ENCODE peak calls at places on chromosomes 1 and 21, in eight cellular contexts. S is left colon; A is activated effector memory CD4-positive, alpha-beta T cell treated with anti-CD3 and anti-CD28 coated beads, Interleukin-2, amount 50 U/mL, for 16 hours; W is iris pigment epithelial cell; Z is GM19239; J is DMS153; K is hepatocyte; R is GM06990. D is an unnamed sample.

GRCh38 chr1:68213843-68214242 is 18.5 kb downstream of the WLS start:
- DNase-seq in S (peak), A (no peak), W (peak), Z (no peak), J (no peak), K (peak), R (no peak), D (peak)

GRCh38 chr1:196114193-196114592 is 494.0 kb downstream of the KCNT2 start:
- DNase-seq in S (no peak), A (no peak), W (peak), Z (no peak), J (no peak), K (no peak), R (no peak), D (no peak)

GRCh38 chr1:98457212-98457611 is 204.3 kb upstream of the SNX7 start:
- DNase-seq in S (peak), A (no peak), W (no peak), Z (no peak), J (no peak), K (no peak), R (no peak), D (no peak)

GRCh38 chr1:183069562-183070216 is 46.5 kb downstream of the LAMC1 start:
- DNase-seq in S (peak), A (no peak), W (no peak), Z (no peak), J (no peak), K (no peak), R (no peak), D (no peak)

GRCh38 chr1:90879281-90879680 is 142.6 kb downstream of the ZNF644 start:
- DNase-seq in S (no peak), A (no peak), W (no peak), Z (no peak), J (peak), K (no peak), R (no peak), D (no peak)

GRCh38 chr21:42794551-42794950 is 84.8 kb downstream of the WDR4 start:
- DNase-seq in S (no peak), A (no peak), W (no peak), Z (no peak), J (no peak), K (no peak), R (no peak), D (no peak)

GRCh38 chr1:173205146-173206051 is 1.7 kb downstream of the TNFSF4 start:
- DNase-seq in S (no peak), A (peak), W (peak), Z (no peak), J (no peak), K (peak), R (no peak), D (peak)

GRCh38 chr21:43585924-43586411 is 73.3 kb downstream of the HSF2BP start:
- DNase-seq in S (no peak), A (no peak), W (peak), Z (no peak), J (peak), K (peak), R (no peak), D (peak)

GRCh38 chr1:167330601-167331293 is 110.1 kb downstream of the POU2F1 start:
- DNase-seq in S (no peak), A (no peak), W (no peak), Z (no peak), J (no peak), K (no peak), R (peak), D (no peak)

GRCh38 chr1:42658880-42659337 is 686 bp downstream of the PPIH start:
- DNase-seq in S (no peak), A (no peak), W (peak), Z (no peak), J (no peak), K (peak), R (no peak), D (no peak)

GRCh38 chr21:35525443-35525842 is 476.3 kb upstream of the RUNX1 start:
- DNase-seq in S (no peak), A (no peak), W (no peak), Z (no peak), J (no peak), K (no peak), R (no peak), D (no peak)

GRCh38 chr1:6080469-6080868 is 34.8 kb downstream of the KCNAB2 start:
- DNase-seq in S (no peak), A (no peak), W (no peak), Z (no peak), J (no peak), K (peak), R (no peak), D (no peak)

GRCh38 chr1:183353597-183353996 is 64.6 kb downstream of the NMNAT2 start:
- DNase-seq in S (no peak), A (no peak), W (no peak), Z (no peak), J (no peak), K (no peak), R (no peak), D (no peak)

GRCh38 chr1:214331827-214332423 is 51.0 kb downstream of the SMYD2 start:
- DNase-seq in S (peak), A (peak), W (peak), Z (peak), J (peak), K (peak), R (no peak), D (no peak)

GRCh38 chr1:66271904-66272254 is 262.1 kb upstream of the SGIP1 start:
- DNase-seq in S (peak), A (no peak), W (peak), Z (no peak), J (no peak), K (no peak), R (no peak), D (peak)

GRCh38 chr1:193105821-193106177 is 585 bp upstream of the GLRX2 start:
- DNase-seq in S (no peak), A (no peak), W (no peak), Z (no peak), J (no peak), K (no peak), R (no peak), D (no peak)

GRCh38 chr1:156805766-156806511 is 10.7 kb downstream of the SH2D2A start:
- DNase-seq in S (peak), A (peak), W (peak), Z (no peak), J (no peak), K (peak), R (no peak), D (peak)

GRCh38 chr1:62395291-62395690 is 41.6 kb upstream of the USP1 start:
- DNase-seq in S (no peak), A (no peak), W (no peak), Z (no peak), J (no peak), K (no peak), R (no peak), D (no peak)

GRCh38 chr1:150971583-150972416 is 2.8 kb downstream of the CERS2 start:
- DNase-seq in S (no peak), A (no peak), W (no peak), Z (no peak), J (no peak), K (peak), R (no peak), D (no peak)

GRCh38 chr1:89519779-89520358 is 4.8 kb upstream of the LRRC8B start:
- DNase-seq in S (peak), A (peak), W (peak), Z (peak), J (no peak), K (peak), R (no peak), D (no peak)

GRCh38 chr1:159800177-159800935 is 1.8 kb upstream of the FCRL6 start:
- DNase-seq in S (no peak), A (no peak), W (no peak), Z (no peak), J (no peak), K (no peak), R (peak), D (no peak)

GRCh38 chr1:112722601-112723510 is 7.7 kb upstream of the PPM1J start:
- DNase-seq in S (no peak), A (no peak), W (peak), Z (no peak), J (no peak), K (peak), R (no peak), D (no peak)

GRCh38 chr1:88579598-88579997 is 104.5 kb upstream of the PKN2 start:
- DNase-seq in S (no peak), A (no peak), W (no peak), Z (no peak), J (no peak), K (no peak), R (no peak), D (no peak)

GRCh38 chr1:47911892-47912291 is 85.3 kb downstream of the TRABD2B start:
- DNase-seq in S (no peak), A (no peak), W (no peak), Z (no peak), J (no peak), K (no peak), R (no peak), D (no peak)

GRCh38 chr1:192559115-192560006 is 16.2 kb upstream of the RGS1 start:
- DNase-seq in S (no peak), A (no peak), W (peak), Z (no peak), J (no peak), K (peak), R (peak), D (no peak)

GRCh38 chr21:41634858-41635257 is 126.9 kb upstream of the TMPRSS2 start:
- DNase-seq in S (no peak), A (no peak), W (no peak), Z (no peak), J (no peak), K (no peak), R (no peak), D (no peak)

GRCh38 chr1:162207862-162208261 is 138.4 kb downstream of the NOS1AP start:
- DNase-seq in S (no peak), A (no peak), W (no peak), Z (no peak), J (no peak), K (no peak), R (no peak), D (no peak)

GRCh38 chr1:64848812-64849211 is 103.9 kb downstream of the RAVER2 start:
- DNase-seq in S (no peak), A (no peak), W (no peak), Z (no peak), J (no peak), K (no peak), R (no peak), D (no peak)

GRCh38 chr1:20153000-20153418 is 13.9 kb downstream of the PLA2G2F start:
- DNase-seq in S (no peak), A (peak), W (no peak), Z (no peak), J (peak), K (no peak), R (no peak), D (peak)

D was measured in sigmoid colon.